ENCODE peak calls at places on chromosomes 4 and X, in five cellular contexts. T is upper lobe of left lung, R is HCT116, M is Panc1, V is HepG2. P is an unnamed sample.

GRCh38 chr4:139740121-139740520 is 74.5 kb downstream of the MGST2 start:
- ATAC-seq in T (no peak), M (no peak), V (peak; percentile 10), R (no peak), P (peak; percentile 57)

GRCh38 chr4:120056249-120056648 is 10.4 kb downstream of the MAD2L1 start:
- ATAC-seq in V (no peak), R (no peak), M (no peak), T (no peak), P (no peak)

GRCh38 chrX:20388594-20388993 is 121.9 kb upstream of the RPS6KA3 start:
- ATAC-seq in R (no peak), T (no peak), V (no peak), M (no peak), P (no peak)

GRCh38 chrX:29721152-29721551 is 494.2 kb upstream of the MAGEB2 start:
- ATAC-seq in T (no peak), M (no peak), R (no peak), V (no peak), P (no peak)

GRCh38 chrX:17621566-17622270 is 115.6 kb upstream of the SCML1 start:
- ATAC-seq in V (no peak), M (no peak), T (no peak), R (no peak), P (no peak)

GRCh38 chrX:20445109-20445508 is 178.4 kb upstream of the RPS6KA3 start:
- ATAC-seq in M (no peak), V (no peak), R (no peak), T (no peak), P (no peak)

GRCh38 chr4:8025668-8026067 is 86.0 kb upstream of the AFAP1 start:
- ATAC-seq in M (no peak), V (no peak), R (no peak), T (no peak), P (no peak)

GRCh38 chrX:361231-362145 is 25.2 kb downstream of the PPP2R3B start:
- ATAC-seq in V (no peak), M (no peak), R (no peak), T (peak; percentile 37), P (no peak)

GRCh38 chrX:40012800-40013682 is 84.7 kb downstream of the BCOR start:
- ATAC-seq in M (peak; percentile 37), R (peak; percentile 63), T (peak; percentile 68), V (peak; percentile 73), P (peak; percentile 68)

GRCh38 chr4:93687304-93687703 is 141.2 kb upstream of the ATOH1 start:
- ATAC-seq in R (no peak), T (no peak), V (no peak), M (no peak), P (no peak)

GRCh38 chr4:11149612-11150259 is 279.0 kb downstream of the HS3ST1 start:
- ATAC-seq in R (no peak), V (no peak), T (no peak), M (no peak), P (no peak)

GRCh38 chrX:101397779-101398178 is 7.0 kb downstream of the RPL36A start:
- ATAC-seq in R (peak; percentile 52), T (no peak), V (peak; percentile 54), M (peak; percentile 70), P (no peak)

GRCh38 chr4:129138762-129139496 is 43.0 kb downstream of the C4orf33 start:
- ATAC-seq in V (peak; percentile 42), M (no peak), T (no peak), R (no peak), P (no peak)

GRCh38 chr4:3461515-3462291 is 1.4 kb upstream of the DOK7 start:
- ATAC-seq in V (peak; percentile 32), R (no peak), T (peak; percentile 88), M (peak; percentile 76), P (peak; percentile 75)

GRCh38 chr4:14008494-14008893 is 381.0 kb upstream of the BOD1L1 start:
- ATAC-seq in M (no peak), T (no peak), V (no peak), R (no peak), P (no peak)

GRCh38 chr4:16573181-16573580 is 325.3 kb downstream of the LDB2 start:
- ATAC-seq in M (no peak), R (no peak), T (no peak), V (no peak), P (peak; percentile 50)

GRCh38 chr4:12409507-12410190 is 981.0 kb upstream of the HS3ST1 start:
- ATAC-seq in M (no peak), V (no peak), R (peak; percentile 77), T (no peak), P (no peak)

GRCh38 chrX:22389544-22390243 is 117.0 kb downstream of the CBLL2 start:
- ATAC-seq in M (no peak), R (peak; percentile 75), T (no peak), V (no peak), P (no peak)

GRCh38 chrX:39869846-39870601 is 227.7 kb downstream of the BCOR start:
- ATAC-seq in R (peak; percentile 62), V (no peak), M (no peak), T (no peak), P (no peak)

GRCh38 chrX:148412006-148412405 is 88.4 kb upstream of the AFF2 start:
- ATAC-seq in V (no peak), T (no peak), R (no peak), M (no peak), P (no peak)

GRCh38 chrX:108795240-108795639 is 58.9 kb upstream of the IRS4 start:
- ATAC-seq in R (no peak), M (no peak), T (no peak), V (peak; percentile 63), P (no peak)
- TF ChIP-seq CTCF in R (no peak), M (no peak), T (no peak), V (no peak), P (no peak)

DNA sequence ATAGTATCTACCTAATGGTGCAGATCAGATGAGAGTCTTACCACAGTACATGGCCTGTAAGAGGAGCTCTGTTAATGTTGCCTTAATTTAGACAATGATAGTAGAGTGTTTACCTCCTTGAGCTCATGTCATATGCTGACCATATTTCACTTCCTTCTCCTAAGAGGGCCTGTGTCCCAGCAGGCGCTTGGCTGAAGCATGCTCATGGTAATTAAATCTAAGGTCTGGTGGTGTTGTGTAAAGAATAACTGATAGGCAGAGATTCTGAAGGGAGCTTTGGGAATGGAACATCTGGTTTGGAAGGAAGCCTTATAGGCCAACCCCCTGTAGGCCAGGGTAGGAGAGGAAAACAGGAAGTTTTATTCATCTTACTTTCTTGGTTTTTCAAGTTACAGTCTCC is 300.2 kb downstream of the USP46 start:
- ATAC-seq in V (no peak), M (no peak), T (no peak), R (no peak), P (no peak)
- H3K27ac ChIP-seq in V (no peak overlapping the region), M (no peak overlapping the region), T (no peak overlapping the region), R (no peak overlapping the region), P (no peak overlapping the region)

GRCh38 chr4:112270643-112271484 is 14.8 kb downstream of the TIFA start:
- ATAC-seq in V (peak; percentile 23), R (no peak), T (no peak), M (no peak), P (no peak)

GRCh38 chr4:112270051-112270450 is 15.7 kb downstream of the TIFA start:
- ATAC-seq in R (no peak), M (no peak), T (no peak), V (no peak), P (no peak)

GRCh38 chr4:112276113-112276512 is 9.6 kb downstream of the TIFA start:
- ATAC-seq in R (no peak), T (no peak), M (no peak), V (no peak), P (no peak)

GRCh38 chr4:112274959-112275358 is 10.7 kb downstream of the TIFA start:
- ATAC-seq in V (no peak), M (no peak), T (no peak), R (no peak), P (no peak)

GRCh38 chr4:112272292-112272691 is 13.4 kb downstream of the TIFA start:
- ATAC-seq in R (no peak), M (no peak), T (no peak), V (no peak), P (no peak)
- TF ChIP-seq POLR2AphosphoS5 in R (peak; percentile 25), M (no peak), T (no peak), V (no peak), P (no peak)

GRCh38 chrX:142804085-142804484 is 221.6 kb upstream of the SPANXN4 start:
- ATAC-seq in V (no peak), T (no peak), M (no peak), R (no peak), P (no peak)
- TF ChIP-seq CTCF in V (no peak), T (no peak), M (peak; percentile 8), R (no peak), P (no peak)